ENCODE peak calls at places on chromosomes 7 and 10, in five cellular contexts. X is prostate gland, T is IMR-90, K is transverse colon, L is sigmoid colon. B is an unnamed sample.
A peak's percentile ranks its signal among the peaks of the same experiment; 100 is the strongest.

GRCh38 chr10:120437541-120437940 is 19.5 kb upstream of the PLPP4 start:
- DNase-seq in X (no peak), T (no peak), K (no peak), L (no peak), B (no peak)

GRCh38 chr10:69491611-69492010 is 40.3 kb downstream of the TSPAN15 start:
- DNase-seq in X (no peak), T (no peak), K (no peak), L (peak; percentile 66), B (peak; percentile 73)

GRCh38 chr10:70749756-70750155 is 35.4 kb downstream of the TBATA start:
- DNase-seq in X (no peak), T (no peak), K (no peak), L (no peak), B (no peak)

GRCh38 chr10:81309041-81309552 is 565.9 kb upstream of the NRG3 start:
- DNase-seq in X (no peak), T (no peak), K (no peak), L (peak; percentile 50), B (no peak)

GRCh38 chr10:17202506-17202905 is 1.0 kb upstream of the TRDMT1 start:
- DNase-seq in X (no peak), T (no peak), K (no peak), L (no peak), B (no peak)

GRCh38 chr10:78957471-78958039 is 111.2 kb upstream of the ZMIZ1 start:
- DNase-seq in X (no peak), T (peak; percentile 53), K (no peak), L (no peak), B (no peak)

GRCh38 chr7:108103566-108104298 is 26.4 kb downstream of the LAMB4 start:
- DNase-seq in X (no peak), T (no peak), K (no peak), L (no peak), B (peak; percentile 34)

GRCh38 chr7:47455872-47456185 is 126.1 kb downstream of the TNS3 start:
- DNase-seq in X (no peak), T (no peak), K (no peak), L (no peak), B (no peak)

GRCh38 chr10:87670591-87670990 is 10.9 kb downstream of the PAPSS2 start:
- DNase-seq in X (no peak), T (peak; percentile 73), K (no peak), L (no peak), B (no peak)

GRCh38 chr7:107721286-107721685 is 22.7 kb upstream of the CBLL1 start:
- DNase-seq in X (no peak), T (no peak), K (no peak), L (no peak), B (no peak)

GRCh38 chr7:64429232-64429631 is 115.5 kb downstream of the ZNF736 start:
- DNase-seq in X (no peak), T (no peak), K (no peak), L (no peak), B (no peak)

GRCh38 chr7:64431838-64432237 is 118.1 kb downstream of the ZNF736 start:
- DNase-seq in X (no peak), T (no peak), K (no peak), L (no peak), B (no peak)

DNA sequence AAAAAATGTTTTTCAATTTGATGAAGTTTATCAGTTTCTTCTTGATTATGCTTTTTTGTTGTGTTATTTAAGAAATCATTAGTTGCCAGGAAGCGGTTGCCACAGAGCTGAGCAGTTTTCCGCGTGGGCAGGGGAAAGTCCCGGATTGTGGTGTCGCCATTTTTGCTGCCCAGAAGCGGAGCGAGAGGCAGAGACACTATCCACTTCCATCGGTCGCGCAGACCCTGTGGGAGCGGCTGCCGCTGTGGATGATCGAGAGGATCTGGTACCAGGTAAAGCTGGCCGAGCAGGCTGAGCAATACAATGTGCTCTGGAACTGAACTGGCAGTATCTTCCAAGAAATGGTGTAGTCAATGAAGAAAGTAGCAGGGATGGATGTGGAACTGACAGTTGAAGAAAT is 119.8 kb downstream of the ZNF736 start:
- DNase-seq in X (no peak), T (no peak), K (no peak), L (no peak), B (no peak)
- H3K4me3 ChIP-seq in X (no peak overlapping the region), T (no peak overlapping the region), K (no peak overlapping the region), L (no peak overlapping the region), B (no peak overlapping the region)

GRCh38 chr7:16817536-16817935 is 12.7 kb upstream of the AGR2 start:
- DNase-seq in X (no peak), T (peak; percentile 74), K (no peak), L (no peak), B (no peak)

GRCh38 chr7:16818732-16819131 is 13.9 kb upstream of the AGR2 start:
- DNase-seq in X (no peak), T (no peak), K (no peak), L (no peak), B (no peak)

GRCh38 chr7:16826061-16826460 is 21.3 kb upstream of the AGR2 start:
- DNase-seq in X (no peak), T (no peak), K (no peak), L (no peak), B (no peak)

GRCh38 chr7:16816820-16817219 is 12.0 kb upstream of the AGR2 start:
- DNase-seq in X (no peak), T (no peak), K (no peak), L (no peak), B (no peak)

GRCh38 chr7:16822029-16822428 is 17.2 kb upstream of the AGR2 start:
- DNase-seq in X (no peak), T (no peak), K (no peak), L (no peak), B (no peak)
- TF ChIP-seq POLR2A in X (no peak), T (no peak), K (no peak), L (no peak), B (no peak)

DNA sequence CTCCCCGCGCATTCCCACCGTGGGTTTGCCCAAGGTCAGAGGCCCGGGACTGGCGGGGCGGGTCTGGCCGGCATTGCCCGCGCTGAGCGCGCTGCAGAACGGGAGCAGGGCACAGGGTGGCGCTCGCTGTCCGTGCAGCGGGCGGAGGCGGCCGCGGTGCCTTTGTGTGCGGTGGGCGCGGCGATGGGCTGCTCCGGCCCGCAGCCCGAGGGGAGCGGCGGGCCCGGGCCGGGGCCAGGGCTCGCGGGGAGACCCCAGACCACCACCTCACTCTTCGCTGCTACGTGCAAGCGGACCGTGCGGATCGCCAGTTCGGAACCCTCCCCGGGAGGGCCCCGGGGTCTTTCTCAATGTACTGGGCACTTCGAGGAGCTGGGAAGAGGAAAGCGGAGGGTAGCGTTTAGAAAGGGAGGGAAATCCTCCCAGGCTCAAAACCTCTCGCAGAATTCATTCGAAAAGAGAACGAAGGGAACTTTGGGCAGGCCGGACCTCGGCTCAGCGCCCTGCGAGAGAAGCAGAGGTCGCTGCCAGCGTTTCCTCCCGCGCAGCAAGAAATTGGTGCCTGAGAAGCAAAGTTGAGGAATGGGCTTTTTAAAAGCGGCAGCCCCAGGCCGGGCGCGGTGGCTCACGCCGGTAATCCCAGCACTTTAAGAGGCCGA is 8.5 kb downstream of the SP8 start:
- DNase-seq in X (peak; percentile 63), T (no peak), K (peak; percentile 18), L (no peak), B (no peak)
- H3K4me3 ChIP-seq in X (peak overlapping the region; percentile 44), T (peak overlapping the region; percentile 20), K (no peak overlapping the region), L (peak overlapping the region; percentile 31), B (no peak overlapping the region)

GRCh38 chr10:121928528-121928884 is 675 bp upstream of the ATE1 start:
- DNase-seq in X (peak; percentile 51), T (peak; percentile 23), K (no peak), L (no peak), B (peak; percentile 31)

GRCh38 chr10:121926157-121926556 is 1.7 kb downstream of the ATE1 start:
- DNase-seq in X (no peak), T (no peak), K (no peak), L (no peak), B (no peak)

GRCh38 chr10:121927361-121927840 is 430 bp downstream of the ATE1 start:
- DNase-seq in X (peak; percentile 46), T (peak; percentile 43), K (peak; percentile 73), L (peak; percentile 79), B (peak; percentile 89)

GRCh38 chr10:121926669-121927360 is 1.0 kb downstream of the ATE1 start:
- DNase-seq in X (no peak), T (no peak), K (no peak), L (no peak), B (no peak)

GRCh38 chr10:121927841-121928527 is at the start of gene ATE1:
- DNase-seq in X (peak; percentile 89), T (peak; percentile 88), K (peak; percentile 93), L (peak; percentile 95), B (peak; percentile 89)
- TF ChIP-seq POLR2A in X (peak; percentile 83), T (peak; percentile 85), K (peak; percentile 91), L (peak; percentile 61), B (no peak)

GRCh38 chr10:74827694-74828093 is 1.3 kb downstream of the KAT6B start:
- DNase-seq in X (no peak), T (no peak), K (no peak), L (no peak), B (no peak)
- H3K4me3 ChIP-seq in X (peak overlapping the region; percentile 98), T (peak overlapping the region; percentile 69), K (no peak overlapping the region), L (peak overlapping the region; percentile 69), B (no peak overlapping the region)

DNA sequence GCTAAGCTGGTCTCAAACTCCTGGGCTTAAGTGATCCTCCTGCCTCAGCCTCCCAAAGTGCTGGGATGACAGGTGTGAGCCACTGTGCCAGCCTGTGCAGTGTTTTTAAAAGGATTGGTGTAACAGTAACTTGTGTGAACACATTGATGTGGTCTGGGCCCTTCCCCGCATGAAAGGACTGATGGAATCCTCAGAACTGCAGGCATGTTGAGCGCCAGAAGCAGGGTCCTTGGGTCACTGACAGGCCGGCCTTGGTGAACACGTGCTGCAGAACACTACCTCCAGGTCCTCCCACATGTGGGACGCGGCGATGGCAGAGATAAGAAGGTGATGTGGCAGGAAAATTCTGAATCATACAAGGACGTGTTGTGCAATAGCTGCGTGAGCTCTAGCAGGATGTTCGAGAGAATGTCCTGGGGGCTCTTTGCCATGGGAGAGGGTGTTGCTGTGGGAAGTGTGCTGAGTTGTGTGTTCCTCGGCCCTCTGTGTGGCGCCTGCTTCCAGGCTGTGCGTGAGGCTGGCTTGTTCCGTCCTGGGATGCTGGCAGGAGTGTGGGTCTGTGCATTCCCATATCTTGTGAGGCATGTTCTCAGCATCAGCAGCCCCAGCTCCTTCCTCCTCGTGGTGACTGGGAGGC is 68.2 kb downstream of the DNAJB6 start:
- DNase-seq in X (no peak), T (peak; percentile 94), K (no peak), L (peak; percentile 42), B (peak; percentile 51)
- TF ChIP-seq POLR2A in X (no peak), T (no peak), K (no peak), L (no peak), B (no peak)

GRCh38 chr7:105877736-105878135 is 1.3 kb upstream of the ATXN7L1 start:
- DNase-seq in X (no peak), T (no peak), K (peak; percentile 14), L (no peak), B (no peak)
- H3K4me3 ChIP-seq in X (peak overlapping the region; percentile 58), T (peak overlapping the region; percentile 66), K (peak overlapping the region; percentile 82), L (peak overlapping the region; percentile 85), B (no peak overlapping the region)

DNA sequence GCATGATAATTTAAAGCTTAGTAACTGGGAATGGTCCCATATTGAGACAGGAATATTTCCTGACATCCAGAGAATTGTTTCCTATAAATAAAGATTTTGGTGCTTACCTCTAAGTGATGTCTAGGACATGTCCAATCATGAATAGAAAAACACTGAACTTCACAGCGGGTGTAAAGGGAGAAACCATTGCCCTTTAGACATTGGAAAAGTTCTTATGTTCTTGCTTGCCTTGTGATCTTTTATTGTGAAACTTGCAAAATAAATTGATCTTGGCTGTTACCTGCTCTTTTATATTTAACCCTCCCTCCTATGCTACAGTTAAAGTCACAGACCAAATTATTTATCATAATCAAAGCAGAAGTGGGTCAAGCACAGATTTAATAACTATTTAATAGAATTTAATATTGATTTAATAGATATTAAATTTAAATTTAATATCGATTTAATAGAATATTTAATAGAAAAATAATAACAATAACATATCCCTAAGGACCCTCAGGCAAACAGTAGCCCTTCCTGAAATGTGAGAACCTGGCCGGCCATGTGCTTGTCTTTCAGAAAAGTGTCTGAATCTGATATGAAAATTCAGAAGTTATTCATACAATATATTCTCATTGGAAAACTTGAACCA is 47.0 kb upstream of the AKR1C1 start:
- DNase-seq in X (no peak), T (no peak), K (no peak), L (no peak), B (no peak)
- TF ChIP-seq POLR2A in X (no peak), T (no peak), K (no peak), L (no peak), B (no peak)

B was measured in lower leg skin.